ENCODE peak calls at places on chromosomes 4 and X, in six cellular contexts. W is natural killer cell, L is mammary epithelial cell, M is T47D, I is AG20443, G is NCI-H774. Z is an unnamed sample.
A peak's percentile ranks its signal among the peaks of the same experiment; 100 is the strongest.

GRCh38 chrX:20237864-20238263 is 28.8 kb downstream of the RPS6KA3 start:
- DNase-seq in W (no peak), L (peak; percentile 11), M (no peak), I (no peak), G (no peak), Z (no peak)

GRCh38 chr4:85763207-85763606 is 288.3 kb downstream of the ARHGAP24 start:
- DNase-seq in W (no peak), L (no peak), M (no peak), I (no peak), G (no peak), Z (no peak)

GRCh38 chr4:152831416-152831815 is 51.7 kb downstream of the ARFIP1 start:
- DNase-seq in W (no peak), L (peak; percentile 68), M (no peak), I (no peak), G (no peak), Z (no peak)

GRCh38 chrX:150199803-150200202 is 163.3 kb upstream of the MAMLD1 start:
- DNase-seq in W (no peak), L (no peak), M (no peak), I (no peak), G (no peak), Z (no peak)

GRCh38 chr4:6888506-6889071 is 21.0 kb upstream of the TBC1D14 start:
- DNase-seq in W (no peak), L (no peak), M (no peak), I (no peak), G (no peak), Z (no peak)

GRCh38 chrX:111447298-111447697 is 35.3 kb upstream of the DCX start:
- DNase-seq in W (no peak), L (no peak), M (peak; percentile 1), I (no peak), G (peak; percentile 19), Z (no peak)

GRCh38 chr4:186144180-186144579 is 39.7 kb downstream of the FAM149A start:
- DNase-seq in W (no peak), L (peak; percentile 29), M (peak; percentile 44), I (peak; percentile 64), G (no peak), Z (peak; percentile 20)

GRCh38 chr4:183960912-183961569 is 55.9 kb downstream of the STOX2 start:
- DNase-seq in W (no peak), L (no peak), M (no peak), I (no peak), G (no peak), Z (no peak)

GRCh38 chr4:156974264-156974663 is 2.7 kb upstream of the PDGFC start:
- DNase-seq in W (no peak), L (no peak), M (no peak), I (no peak), G (no peak), Z (peak; percentile 74)

GRCh38 chr4:7196283-7196651 is 3.9 kb downstream of the SORCS2 start:
- DNase-seq in W (no peak), L (no peak), M (no peak), I (no peak), G (no peak), Z (no peak)

GRCh38 chrX:24231169-24231568 is 81.6 kb downstream of the ZFX start:
- DNase-seq in W (no peak), L (peak; percentile 84), M (peak; percentile 7), I (peak; percentile 65), G (no peak), Z (peak; percentile 84)

GRCh38 chrX:153644356-153645125 is 2.5 kb upstream of the DUSP9 start:
- DNase-seq in W (no peak), L (no peak), M (no peak), I (no peak), G (no peak), Z (no peak)

GRCh38 chrX:41590641-41591040 is 98.1 kb upstream of the GPR34 start:
- DNase-seq in W (no peak), L (no peak), M (no peak), I (no peak), G (no peak), Z (no peak)

GRCh38 chr4:89299153-89299789 is 8.3 kb downstream of the GPRIN3 start:
- DNase-seq in W (no peak), L (no peak), M (no peak), I (no peak), G (no peak), Z (no peak)

GRCh38 chr4:2721586-2721985 is 34.5 kb downstream of the TNIP2 start:
- DNase-seq in W (no peak), L (no peak), M (no peak), I (no peak), G (no peak), Z (no peak)

GRCh38 chrX:129768586-129769466 is 10.9 kb upstream of the SASH3 start:
- DNase-seq in W (no peak), L (no peak), M (no peak), I (no peak), G (no peak), Z (no peak)

GRCh38 chrX:40314070-40314469 is 216.3 kb upstream of the BCOR start:
- DNase-seq in W (no peak), L (no peak), M (peak; percentile 14), I (no peak), G (peak; percentile 1), Z (no peak)

GRCh38 chr4:38062088-38062893 is 102.1 kb downstream of the PTTG2 start:
- DNase-seq in W (peak; percentile 59), L (peak; percentile 50), M (peak; percentile 69), I (peak; percentile 82), G (peak; percentile 41), Z (peak; percentile 61)

GRCh38 chr4:109040441-109040840 is 262.0 kb downstream of the COL25A1 start:
- DNase-seq in W (no peak), L (no peak), M (no peak), I (no peak), G (no peak), Z (peak; percentile 13)

GRCh38 chr4:180767330-180767729 is 1475.9 kb upstream of the TENM3 start:
- DNase-seq in W (no peak), L (no peak), M (no peak), I (no peak), G (no peak), Z (no peak)

GRCh38 chr4:25813705-25814104 is 49.1 kb downstream of the SEL1L3 start:
- DNase-seq in W (no peak), L (peak; percentile 6), M (no peak), I (peak; percentile 77), G (no peak), Z (peak; percentile 33)

GRCh38 chr4:121182296-121182695 is 18.2 kb upstream of the TNIP3 start:
- DNase-seq in W (no peak), L (no peak), M (peak; percentile 41), I (peak; percentile 25), G (no peak), Z (no peak)

GRCh38 chr4:83358410-83358809 is 23.8 kb upstream of the HPSE start:
- DNase-seq in W (no peak), L (peak; percentile 50), M (no peak), I (peak; percentile 66), G (no peak), Z (peak; percentile 34)

GRCh38 chr4:67886281-67886680 is 2.5 kb upstream of the TMPRSS11D start:
- DNase-seq in W (no peak), L (peak; percentile 65), M (no peak), I (no peak), G (no peak), Z (peak; percentile 14)

GRCh38 chr4:128866691-128867090 is 57.2 kb downstream of the JADE1 start:
- DNase-seq in W (no peak), L (no peak), M (no peak), I (no peak), G (no peak), Z (no peak)

GRCh38 chr4:144740316-144740715 is 94.4 kb downstream of the HHIP start:
- DNase-seq in W (no peak), L (peak; percentile 11), M (no peak), I (no peak), G (no peak), Z (no peak)

GRCh38 chrX:140762061-140762460 is 52.5 kb downstream of the LINC00632 start:
- DNase-seq in W (no peak), L (peak; percentile 35), M (peak; percentile 56), I (peak; percentile 48), G (peak; percentile 11), Z (peak; percentile 65)

GRCh38 chr4:111960241-111960667 is 185.0 kb upstream of the FAM241A start:
- DNase-seq in W (no peak), L (peak; percentile 17), M (peak; percentile 86), I (peak; percentile 49), G (no peak), Z (peak; percentile 15)

Z was measured in fibroblast of gingiva.